ENCODE peak calls at places on chromosomes 11 and 22, in six cellular contexts. One of them, this sample, is unnamed.

GRCh38 chr11:85595285-85595884 is 31.8 kb downstream of the DLG2 start:
- DNase-seq in suprapubic skin: no peak
- DNase-seq in tibial nerve: no peak
- DNase-seq in adrenal gland: no peak
- DNase-seq in body of pancreas: no peak
- DNase-seq in esophagus squamous epithelium: no peak
- DNase-seq in this sample: peak

GRCh38 chr22:49111085-49111484 is 716.6 kb downstream of the BRD1 start:
- DNase-seq in suprapubic skin: no peak
- DNase-seq in tibial nerve: no peak
- DNase-seq in body of pancreas: no peak
- DNase-seq in adrenal gland: no peak
- DNase-seq in esophagus squamous epithelium: no peak
- DNase-seq in this sample: no peak

GRCh38 chr22:43798492-43798891 is 13.6 kb downstream of the EFCAB6 start:
- DNase-seq in adrenal gland: no peak
- DNase-seq in body of pancreas: no peak
- DNase-seq in esophagus squamous epithelium: no peak
- DNase-seq in suprapubic skin: no peak
- DNase-seq in tibial nerve: no peak
- DNase-seq in this sample: no peak

GRCh38 chr11:114001416-114001815 is 26.5 kb downstream of the HTR3A start:
- DNase-seq in tibial nerve: no peak
- DNase-seq in suprapubic skin: no peak
- DNase-seq in adrenal gland: no peak
- DNase-seq in body of pancreas: no peak
- DNase-seq in esophagus squamous epithelium: no peak
- DNase-seq in this sample: no peak

GRCh38 chr11:5719703-5720495 is 16.3 kb upstream of the OR56B1 start:
- DNase-seq in tibial nerve: no peak
- DNase-seq in suprapubic skin: no peak
- DNase-seq in body of pancreas: no peak
- DNase-seq in esophagus squamous epithelium: no peak
- DNase-seq in adrenal gland: no peak
- DNase-seq in this sample: no peak

GRCh38 chr11:47408598-47409439 is 429 bp downstream of the SLC39A13 start:
- DNase-seq in body of pancreas: peak
- DNase-seq in esophagus squamous epithelium: no peak
- DNase-seq in adrenal gland: peak
- DNase-seq in tibial nerve: no peak
- DNase-seq in suprapubic skin: peak
- DNase-seq in this sample: peak

GRCh38 chr11:23564370-23564769 is 704.1 kb upstream of the CCDC179 start:
- DNase-seq in adrenal gland: no peak
- DNase-seq in body of pancreas: no peak
- DNase-seq in tibial nerve: no peak
- DNase-seq in esophagus squamous epithelium: no peak
- DNase-seq in suprapubic skin: no peak
- DNase-seq in this sample: no peak

GRCh38 chr11:31800398-31801265 is 10.5 kb downstream of the PAX6 start:
- DNase-seq in suprapubic skin: no peak
- DNase-seq in body of pancreas: no peak
- DNase-seq in adrenal gland: no peak
- DNase-seq in esophagus squamous epithelium: no peak
- DNase-seq in tibial nerve: peak
- DNase-seq in this sample: no peak

GRCh38 chr22:30483169-30483568 is 11.4 kb upstream of the SEC14L3 start:
- DNase-seq in adrenal gland: no peak
- DNase-seq in suprapubic skin: no peak
- DNase-seq in tibial nerve: no peak
- DNase-seq in body of pancreas: no peak
- DNase-seq in esophagus squamous epithelium: no peak
- DNase-seq in this sample: no peak

GRCh38 chr11:70734379-70734778 is 336.1 kb downstream of the CTTN start:
- DNase-seq in esophagus squamous epithelium: no peak
- DNase-seq in tibial nerve: no peak
- DNase-seq in body of pancreas: no peak
- DNase-seq in adrenal gland: no peak
- DNase-seq in suprapubic skin: no peak
- DNase-seq in this sample: no peak

GRCh38 chr11:34053161-34053686 is 1.7 kb downstream of the CAPRIN1 start:
- DNase-seq in tibial nerve: peak
- DNase-seq in adrenal gland: peak
- DNase-seq in suprapubic skin: peak
- DNase-seq in esophagus squamous epithelium: peak
- DNase-seq in body of pancreas: peak
- DNase-seq in this sample: peak

GRCh38 chr22:42685941-42686666 is 34.6 kb downstream of the A4GALT start:
- DNase-seq in esophagus squamous epithelium: no peak
- DNase-seq in adrenal gland: peak
- DNase-seq in body of pancreas: no peak
- DNase-seq in tibial nerve: no peak
- DNase-seq in suprapubic skin: no peak
- DNase-seq in this sample: no peak

GRCh38 chr11:123973816-123974215 is 3.8 kb downstream of the OR10S1 start:
- DNase-seq in adrenal gland: no peak
- DNase-seq in tibial nerve: no peak
- DNase-seq in esophagus squamous epithelium: no peak
- DNase-seq in body of pancreas: no peak
- DNase-seq in suprapubic skin: no peak
- DNase-seq in this sample: peak

GRCh38 chr11:47289856-47290255 is 19.9 kb downstream of the MADD start:
- DNase-seq in suprapubic skin: no peak
- DNase-seq in tibial nerve: no peak
- DNase-seq in adrenal gland: no peak
- DNase-seq in esophagus squamous epithelium: no peak
- DNase-seq in body of pancreas: no peak
- DNase-seq in this sample: no peak

GRCh38 chr11:1405186-1406020 is 15.7 kb downstream of the BRSK2 start:
- DNase-seq in adrenal gland: no peak
- DNase-seq in suprapubic skin: no peak
- DNase-seq in tibial nerve: no peak
- DNase-seq in esophagus squamous epithelium: no peak
- DNase-seq in body of pancreas: no peak
- DNase-seq in this sample: no peak

GRCh38 chr11:79501688-79502087 is 60.9 kb upstream of the TENM4 start:
- DNase-seq in tibial nerve: no peak
- DNase-seq in adrenal gland: no peak
- DNase-seq in esophagus squamous epithelium: no peak
- DNase-seq in body of pancreas: no peak
- DNase-seq in suprapubic skin: no peak
- DNase-seq in this sample: no peak

GRCh38 chr11:42974510-42974909 is 337.3 kb upstream of the API5 start:
- DNase-seq in suprapubic skin: no peak
- DNase-seq in esophagus squamous epithelium: no peak
- DNase-seq in adrenal gland: peak
- DNase-seq in tibial nerve: no peak
- DNase-seq in body of pancreas: no peak
- DNase-seq in this sample: no peak

GRCh38 chr11:23233075-23233474 is 372.8 kb upstream of the CCDC179 start:
- DNase-seq in suprapubic skin: no peak
- DNase-seq in tibial nerve: no peak
- DNase-seq in body of pancreas: no peak
- DNase-seq in adrenal gland: no peak
- DNase-seq in esophagus squamous epithelium: no peak
- DNase-seq in this sample: no peak

DNA sequence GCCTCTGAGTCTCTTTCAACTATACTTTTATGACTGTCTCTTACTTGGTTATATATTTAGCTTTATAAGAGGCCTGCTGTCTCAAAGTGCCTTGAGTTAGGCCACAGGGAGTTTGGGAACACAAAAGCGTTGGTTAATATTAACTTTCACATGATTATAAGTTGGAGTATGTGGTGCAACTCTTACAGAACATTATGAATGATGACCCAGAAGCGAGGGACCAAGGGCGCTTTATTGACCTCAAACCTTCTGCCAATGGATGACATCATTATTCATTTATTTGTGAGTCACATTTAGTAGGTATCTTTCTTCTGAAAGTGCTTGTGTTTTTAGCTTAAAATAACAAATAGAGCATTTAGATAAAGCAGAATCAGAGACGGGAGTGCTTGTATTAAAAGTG is 298.0 kb upstream of the ZC3H12C start:
- DNase-seq in body of pancreas: peak
- DNase-seq in adrenal gland: peak
- DNase-seq in tibial nerve: no peak
- DNase-seq in suprapubic skin: no peak
- DNase-seq in esophagus squamous epithelium: no peak
- DNase-seq in this sample: no peak
- TF ChIP-seq POLR2A in body of pancreas: no peak
- TF ChIP-seq POLR2A in adrenal gland: no peak
- TF ChIP-seq POLR2A in tibial nerve: no peak
- TF ChIP-seq POLR2A in suprapubic skin: no peak
- TF ChIP-seq POLR2A in esophagus squamous epithelium: no peak
- TF ChIP-seq POLR2A in this sample: no peak

GRCh38 chr22:37561209-37562048 is 1.1 kb downstream of the CDC42EP1 start:
- DNase-seq in suprapubic skin: peak
- DNase-seq in esophagus squamous epithelium: peak
- DNase-seq in adrenal gland: peak
- DNase-seq in body of pancreas: peak
- DNase-seq in tibial nerve: peak
- DNase-seq in this sample: peak
- TF ChIP-seq POLR2A in suprapubic skin: no peak
- TF ChIP-seq POLR2A in esophagus squamous epithelium: no peak
- TF ChIP-seq POLR2A in adrenal gland: peak
- TF ChIP-seq POLR2A in body of pancreas: peak
- TF ChIP-seq POLR2A in tibial nerve: peak
- TF ChIP-seq POLR2A in this sample: no peak

GRCh38 chr11:12725863-12726666 is 51.8 kb downstream of the TEAD1 start:
- DNase-seq in tibial nerve: no peak
- DNase-seq in body of pancreas: no peak
- DNase-seq in adrenal gland: no peak
- DNase-seq in esophagus squamous epithelium: no peak
- DNase-seq in suprapubic skin: no peak
- DNase-seq in this sample: peak

GRCh38 chr11:12727556-12728070 is 53.4 kb downstream of the TEAD1 start:
- DNase-seq in adrenal gland: no peak
- DNase-seq in tibial nerve: no peak
- DNase-seq in esophagus squamous epithelium: no peak
- DNase-seq in body of pancreas: no peak
- DNase-seq in suprapubic skin: no peak
- DNase-seq in this sample: no peak

GRCh38 chr11:12723410-12724297 is 49.4 kb downstream of the TEAD1 start:
- DNase-seq in suprapubic skin: no peak
- DNase-seq in body of pancreas: peak
- DNase-seq in adrenal gland: no peak
- DNase-seq in tibial nerve: no peak
- DNase-seq in esophagus squamous epithelium: no peak
- DNase-seq in this sample: no peak

GRCh38 chr11:12724301-12725046 is 50.3 kb downstream of the TEAD1 start:
- DNase-seq in esophagus squamous epithelium: peak
- DNase-seq in body of pancreas: peak
- DNase-seq in adrenal gland: peak
- DNase-seq in suprapubic skin: peak
- DNase-seq in tibial nerve: peak
- DNase-seq in this sample: peak

GRCh38 chr11:12725047-12725862 is 51.0 kb downstream of the TEAD1 start:
- DNase-seq in adrenal gland: no peak
- DNase-seq in esophagus squamous epithelium: no peak
- DNase-seq in tibial nerve: no peak
- DNase-seq in suprapubic skin: no peak
- DNase-seq in body of pancreas: no peak
- DNase-seq in this sample: no peak
- TF ChIP-seq POLR2A in adrenal gland: no peak
- TF ChIP-seq POLR2A in esophagus squamous epithelium: no peak
- TF ChIP-seq POLR2A in tibial nerve: no peak
- TF ChIP-seq POLR2A in suprapubic skin: no peak
- TF ChIP-seq POLR2A in body of pancreas: no peak
- TF ChIP-seq POLR2A in this sample: no peak

DNA sequence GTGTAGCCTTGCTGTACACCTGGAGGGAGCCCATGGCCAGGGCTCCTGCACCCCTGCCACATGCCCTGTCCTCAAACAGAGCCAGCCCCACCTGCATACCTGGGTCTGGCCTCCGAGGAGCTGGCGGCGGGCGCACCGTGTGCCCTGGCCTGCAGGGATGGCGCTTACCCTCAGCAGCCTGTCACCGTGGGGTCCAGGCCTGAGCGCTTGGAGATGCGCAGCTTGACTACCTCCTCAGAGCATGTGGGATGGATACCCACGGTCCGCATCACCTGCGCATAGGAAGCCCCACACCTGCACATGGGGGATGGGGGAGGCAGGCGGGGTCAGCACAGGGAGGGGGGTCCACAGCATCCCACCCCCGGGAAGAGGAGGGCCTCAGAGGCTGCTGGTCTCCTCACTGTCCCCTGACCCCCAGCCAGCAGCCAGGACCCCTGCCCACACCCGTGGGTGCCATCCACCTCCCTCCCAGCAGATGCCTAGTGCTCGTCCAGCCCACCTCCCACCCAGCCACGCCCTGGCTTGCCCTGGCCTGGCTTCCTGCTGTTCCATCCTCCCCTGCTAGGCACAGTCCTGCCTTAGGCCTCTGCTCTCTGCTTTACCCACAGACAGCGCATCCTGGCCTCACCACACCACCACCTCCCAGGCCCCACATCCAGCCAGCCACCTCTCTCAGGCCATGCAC is 22.4 kb upstream of the GNB1L start:
- DNase-seq in body of pancreas: no peak
- DNase-seq in adrenal gland: no peak
- DNase-seq in suprapubic skin: peak
- DNase-seq in esophagus squamous epithelium: no peak
- DNase-seq in tibial nerve: no peak
- DNase-seq in this sample: no peak
- TF ChIP-seq POLR2A in body of pancreas: no peak
- TF ChIP-seq POLR2A in adrenal gland: no peak
- TF ChIP-seq POLR2A in suprapubic skin: no peak
- TF ChIP-seq POLR2A in esophagus squamous epithelium: no peak
- TF ChIP-seq POLR2A in tibial nerve: no peak
- TF ChIP-seq POLR2A in this sample: no peak

DNA sequence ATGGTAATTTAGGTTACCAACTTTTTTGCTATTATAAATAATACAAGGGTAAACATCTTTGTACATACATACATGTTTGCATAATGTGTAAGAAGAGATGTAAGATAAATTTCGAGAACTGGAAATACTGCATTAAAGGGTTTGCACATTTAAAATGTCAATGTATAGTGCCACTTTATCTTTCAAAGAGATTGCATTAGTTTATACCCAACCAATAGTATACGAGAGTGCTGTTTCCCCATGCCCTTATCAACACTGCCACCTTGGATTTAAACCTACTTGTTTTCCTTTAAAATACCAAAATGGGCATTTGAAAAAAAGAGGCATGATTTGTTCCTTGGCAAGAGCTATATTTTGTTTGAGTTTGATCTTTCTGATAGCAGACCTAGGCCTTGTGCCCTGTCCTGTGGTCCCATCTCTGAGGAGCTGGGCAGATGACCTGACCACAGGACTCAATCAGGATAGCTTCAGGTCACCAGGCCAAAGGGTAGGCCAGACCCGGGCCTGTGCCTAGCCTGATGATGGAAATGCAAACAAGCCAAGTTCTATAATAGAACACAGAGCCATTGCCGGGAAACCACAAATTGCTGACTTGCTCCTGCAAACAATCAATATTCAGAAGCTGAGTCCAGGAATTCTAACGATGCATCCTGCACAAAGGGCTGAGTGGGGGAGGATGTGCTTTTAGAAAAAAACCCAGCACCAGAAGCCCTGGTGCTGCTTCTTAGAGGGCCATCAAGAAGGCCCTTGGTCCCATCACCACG is 16.8 kb upstream of the ALG8 start:
- DNase-seq in esophagus squamous epithelium: no peak
- DNase-seq in adrenal gland: no peak
- DNase-seq in suprapubic skin: no peak
- DNase-seq in body of pancreas: peak
- DNase-seq in tibial nerve: no peak
- DNase-seq in this sample: no peak
- TF ChIP-seq POLR2A in esophagus squamous epithelium: no peak
- TF ChIP-seq POLR2A in adrenal gland: no peak
- TF ChIP-seq POLR2A in suprapubic skin: no peak
- TF ChIP-seq POLR2A in body of pancreas: no peak
- TF ChIP-seq POLR2A in tibial nerve: no peak
- TF ChIP-seq POLR2A in this sample: no peak

GRCh38 chr11:77677138-77677537 is 39.5 kb upstream of the CLNS1A start:
- DNase-seq in suprapubic skin: no peak
- DNase-seq in body of pancreas: no peak
- DNase-seq in adrenal gland: no peak
- DNase-seq in tibial nerve: no peak
- DNase-seq in esophagus squamous epithelium: no peak
- DNase-seq in this sample: no peak
- TF ChIP-seq POLR2A in suprapubic skin: no peak
- TF ChIP-seq POLR2A in body of pancreas: no peak
- TF ChIP-seq POLR2A in adrenal gland: no peak
- TF ChIP-seq POLR2A in tibial nerve: no peak
- TF ChIP-seq POLR2A in esophagus squamous epithelium: no peak
- TF ChIP-seq POLR2A in this sample: no peak